ENCODE peak calls at places on chromosomes 11 and 22, in seven cellular contexts. Z is tibial artery, K is OCI-LY7, N is psoas muscle, R is adrenal gland, D is mesenchymal stem cell, Q is tibial nerve. J is an unnamed sample. For H3K4me1, the result is how much of the 10 kb centered on the place peaks cover.

GRCh38 chr22:38811241-38811640 is 17.3 kb upstream of the DNAL4 start:
- DNase-seq in N (no peak), Q (no peak), D (no peak), K (no peak), R (no peak), Z (no peak), J (no peak)

GRCh38 chr11:76803811-76804600 is 20.9 kb downstream of the TSKU start:
- DNase-seq in N (no peak), K (no peak), R (no peak), Z (peak), Q (peak), D (peak), J (no peak)

GRCh38 chr22:23178512-23179254 is 1.6 kb upstream of the BCR start:
- DNase-seq in D (peak), Z (peak), N (peak), Q (peak), K (peak), R (peak), J (peak)

GRCh38 chr11:32382339-32383049 is 52.8 kb downstream of the WT1 start:
- DNase-seq in K (no peak), D (no peak), R (no peak), Z (no peak), N (no peak), Q (no peak), J (no peak)

GRCh38 chr11:134024420-134025085 is 44.3 kb upstream of the JAM3 start:
- DNase-seq in R (no peak), Z (no peak), K (no peak), D (no peak), N (no peak), Q (no peak), J (no peak)

GRCh38 chr11:68843703-68844312 is 2.1 kb upstream of the CPT1A start:
- DNase-seq in Q (no peak), R (peak), K (peak), D (peak), Z (peak), N (peak), J (peak)

GRCh38 chr11:40219401-40219800 is 1240.1 kb downstream of the LRRC4C start:
- DNase-seq in N (no peak), D (peak), Z (no peak), Q (no peak), K (no peak), R (no peak), J (no peak)

GRCh38 chr11:14413307-14414072 is 54.5 kb upstream of the RRAS2 start:
- DNase-seq in K (no peak), Z (no peak), R (no peak), N (peak), Q (no peak), D (no peak), J (no peak)

GRCh38 chr11:16881074-16881709 is 133.0 kb downstream of the PLEKHA7 start:
- DNase-seq in D (no peak), R (peak), K (no peak), Q (no peak), Z (no peak), N (peak), J (no peak)

GRCh38 chr11:115921540-115921939 is 417.3 kb upstream of the CADM1 start:
- DNase-seq in Z (no peak), K (no peak), Q (no peak), R (no peak), D (no peak), N (no peak), J (no peak)

GRCh38 chr11:134560566-134561347 is 148.7 kb upstream of the B3GAT1 start:
- DNase-seq in K (no peak), Z (no peak), R (no peak), N (no peak), D (no peak), Q (no peak), J (no peak)

GRCh38 chr11:61120865-61121831 is 18.9 kb downstream of the CD5 start:
- DNase-seq in K (no peak), N (no peak), R (peak), Q (no peak), D (peak), Z (no peak), J (peak)

GRCh38 chr11:3830741-3831140 is 10.0 kb downstream of the RHOG start:
- DNase-seq in N (no peak), K (no peak), Q (no peak), R (no peak), Z (no peak), D (no peak), J (no peak)

GRCh38 chr22:46731246-46732040 is 6.6 kb downstream of the CERK start:
- DNase-seq in R (peak), Z (no peak), D (peak), N (peak), K (no peak), Q (no peak), J (no peak)

GRCh38 chr11:22582011-22582410 is 43.6 kb downstream of the FANCF start:
- DNase-seq in K (no peak), D (no peak), N (no peak), Z (no peak), Q (no peak), R (no peak), J (no peak)

GRCh38 chr11:75283391-75283931 is 42.9 kb downstream of the TPBGL start:
- DNase-seq in K (no peak), N (peak), R (no peak), Q (no peak), D (no peak), Z (no peak), J (no peak)

GRCh38 chr22:19891350-19892248 is 36.9 kb upstream of the GNB1L start:
- DNase-seq in D (peak), Q (no peak), R (no peak), Z (no peak), K (peak), N (no peak), J (peak)

GRCh38 chr22:19892925-19893324 is 38.3 kb upstream of the GNB1L start:
- DNase-seq in N (no peak), Q (no peak), Z (no peak), K (no peak), R (no peak), D (peak), J (no peak)

GRCh38 chr22:19893363-19893762 is 38.7 kb upstream of the GNB1L start:
- DNase-seq in D (no peak), N (no peak), Q (no peak), K (no peak), Z (no peak), R (no peak), J (no peak)

GRCh38 chr22:19890502-19891349 is 36.1 kb upstream of the GNB1L start:
- DNase-seq in D (no peak), R (no peak), Z (no peak), Q (no peak), N (peak), K (peak), J (no peak)

DNA sequence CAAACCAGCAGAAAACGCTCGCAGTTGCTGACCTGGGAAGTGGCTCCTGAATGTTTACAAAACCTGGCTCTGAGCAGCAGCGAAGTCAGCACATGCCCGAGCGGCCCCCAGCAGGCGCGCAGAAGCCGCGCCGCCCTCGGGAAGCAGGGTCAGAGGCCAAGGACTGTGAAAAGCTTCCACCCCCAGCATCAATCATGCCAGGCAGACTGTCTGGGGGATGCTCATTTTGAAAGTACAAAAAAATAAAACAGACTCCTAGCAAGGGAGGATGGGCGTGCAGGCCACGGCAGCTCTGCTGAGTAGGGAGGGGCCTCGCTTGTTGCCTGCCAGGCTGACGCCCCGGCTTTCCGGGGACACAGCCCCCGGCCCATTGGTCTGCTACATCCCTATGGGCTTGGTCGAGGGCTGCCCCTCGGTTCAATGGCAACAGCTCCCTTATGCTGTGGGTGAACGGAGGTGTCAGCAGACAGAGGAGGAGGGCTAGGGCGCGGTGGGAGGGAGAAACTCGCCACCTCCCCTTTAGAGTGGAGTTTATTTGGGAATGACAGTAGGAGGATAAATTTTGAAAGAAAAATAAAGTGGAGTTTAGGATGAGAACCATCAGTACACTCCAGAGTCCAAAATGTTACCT is 37.7 kb upstream of the GNB1L start:
- DNase-seq in R (no peak), D (peak), Q (no peak), N (no peak), Z (no peak), K (peak), J (peak)
- H3K4me3 ChIP-seq in R (no peak), D (no peak), Q (peak), N (no peak), Z (no peak), K (peak), J (peak)

GRCh38 chr22:50338042-50338573 is 5.0 kb upstream of the PPP6R2 start:
- DNase-seq in D (no peak), Q (no peak), Z (no peak), N (no peak), R (no peak), K (no peak), J (no peak)
- H3K4me1 ChIP-seq in D (under half), Q (under half), Z (under half), N (under half), R (under half), K (half or more), J (under half)

GRCh38 chr22:50473855-50474671 is 772 bp downstream of the SBF1 start:
- DNase-seq in N (no peak), K (peak), Q (no peak), Z (no peak), R (peak), D (peak), J (no peak)

GRCh38 chr22:50474711-50475651 is at the start of gene SBF1:
- DNase-seq in D (peak), Z (peak), N (peak), Q (peak), R (peak), K (peak), J (peak)

GRCh38 chr22:50477923-50478322 is 3.1 kb upstream of the SBF1 start:
- DNase-seq in Q (no peak), R (no peak), D (no peak), Z (no peak), N (no peak), K (no peak), J (peak)

GRCh38 chr22:50476819-50477344 is 2.0 kb upstream of the SBF1 start:
- DNase-seq in Z (no peak), D (no peak), N (no peak), Q (no peak), K (no peak), R (no peak), J (no peak)

DNA sequence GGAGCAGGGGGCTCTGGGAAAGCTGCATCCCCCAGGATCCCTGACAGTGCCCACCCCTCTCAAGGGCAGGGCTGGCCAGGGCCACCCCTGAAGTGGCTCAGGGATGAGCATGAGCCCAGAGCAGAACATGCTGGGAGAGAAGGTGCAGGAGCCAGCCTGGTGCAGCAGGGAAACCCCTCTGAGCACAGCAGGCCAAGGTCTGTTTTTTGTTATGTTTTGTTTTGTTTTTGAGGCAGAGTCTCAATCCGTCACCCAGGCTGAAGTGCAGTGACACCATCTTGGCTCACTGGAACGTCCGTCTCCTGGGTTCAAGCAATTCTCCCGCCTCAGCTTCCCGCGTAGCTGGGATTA is 792 bp upstream of the SBF1 start:
- DNase-seq in Z (no peak), K (no peak), R (no peak), D (no peak), Q (no peak), N (no peak), J (no peak)
- H3K4me3 ChIP-seq in Z (peak), K (peak), R (no peak), D (peak), Q (peak), N (peak), J (peak)

GRCh38 chr11:122780296-122780949 is 57.9 kb upstream of the CRTAM start:
- DNase-seq in N (no peak), R (no peak), D (no peak), Z (no peak), Q (no peak), K (no peak), J (no peak)
- H3K4me1 ChIP-seq in N (under half), R (under half), D (under half), Z (under half), Q (under half), K (under half), J (under half)

GRCh38 chr11:109946322-109946846 is 146.8 kb upstream of the ZC3H12C start:
- DNase-seq in K (peak), R (peak), Z (peak), N (peak), D (peak), Q (peak), J (peak)

GRCh38 chr11:109940816-109941215 is 152.4 kb upstream of the ZC3H12C start:
- DNase-seq in K (no peak), R (no peak), N (no peak), Q (no peak), Z (no peak), D (peak), J (no peak)

DNA sequence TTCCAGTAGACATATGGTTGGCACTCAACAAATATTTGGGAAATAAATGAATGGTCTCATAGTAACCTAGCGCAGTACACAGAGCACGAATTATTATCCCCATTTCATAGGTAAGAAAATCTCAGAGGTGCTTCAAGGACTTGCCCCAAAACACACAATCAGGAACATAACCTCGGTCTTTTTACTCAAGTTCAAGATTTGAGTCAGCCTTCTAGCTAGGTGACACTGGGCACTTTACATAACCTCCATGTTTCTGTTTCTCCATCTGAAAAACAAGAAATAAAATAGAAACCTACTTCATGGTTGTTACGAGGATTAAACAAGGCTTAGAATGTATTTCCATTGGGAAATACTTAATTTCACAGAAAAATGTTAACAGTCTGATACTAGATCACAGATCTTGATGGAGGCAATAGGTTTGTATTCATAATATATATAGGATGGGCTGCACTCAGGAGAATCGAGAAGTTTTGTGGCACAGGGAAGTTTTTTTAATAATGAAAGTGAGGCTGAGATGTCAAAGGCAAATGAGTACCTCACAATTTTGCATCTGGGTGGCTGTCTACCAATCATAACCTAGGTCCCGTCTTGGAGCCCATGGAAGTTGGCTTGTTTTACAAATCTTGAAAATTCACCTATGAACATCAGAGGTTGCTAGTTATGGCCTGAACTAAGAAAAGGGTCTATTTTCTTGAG is 147.4 kb upstream of the ZC3H12C start:
- DNase-seq in Q (no peak), Z (no peak), N (no peak), K (no peak), D (no peak), R (no peak), J (no peak)
- H3K4me3 ChIP-seq in Q (peak), Z (peak), N (peak), K (peak), D (peak), R (no peak), J (no peak)